ENCODE peak calls at places on chromosomes 12 and 14, in four cellular contexts. Z, A, K and L are unnamed samples.

GRCh38 chr14:31788340-31788739 is 227.1 kb downstream of the NUBPL start:
- DNase-seq in Z (no peak), A (no peak), K (no peak), L (no peak)

GRCh38 chr12:118189761-118190181 is 53.8 kb downstream of the PEBP1 start:
- DNase-seq in Z (peak; percentile 36), A (no peak), K (no peak), L (no peak)

GRCh38 chr14:100585448-100586152 is 1.6 kb downstream of the BEGAIN start:
- DNase-seq in Z (no peak), A (no peak), K (no peak), L (no peak)

GRCh38 chr14:71108398-71109114 is 201.3 kb downstream of the PCNX1 start:
- DNase-seq in Z (no peak), A (no peak), K (no peak), L (no peak)

GRCh38 chr12:8687846-8688601 is 9.8 kb upstream of the RIMKLB start:
- DNase-seq in Z (peak; percentile 79), A (no peak), K (peak; percentile 31), L (peak; percentile 82)

GRCh38 chr12:64938179-64938578 is 113.7 kb downstream of the TBC1D30 start:
- DNase-seq in Z (no peak), A (no peak), K (no peak), L (no peak)

GRCh38 chr14:64478634-64479250 is 13.4 kb downstream of the AKAP5 start:
- DNase-seq in Z (peak; percentile 9), A (no peak), K (peak; percentile 40), L (no peak)

GRCh38 chr14:43540948-43541347 is 966.1 kb downstream of the FSCB start:
- DNase-seq in Z (no peak), A (no peak), K (no peak), L (no peak)

GRCh38 chr12:132285991-132286681 is 43.3 kb downstream of the GALNT9 start:
- DNase-seq in Z (peak; percentile 51), A (no peak), K (peak; percentile 12), L (no peak)

GRCh38 chr12:132079190-132079589 is 64.9 kb downstream of the DDX51 start:
- DNase-seq in Z (no peak), A (no peak), K (no peak), L (no peak)

GRCh38 chr14:91845652-91846051 is 21.7 kb downstream of the TC2N start:
- DNase-seq in Z (no peak), A (no peak), K (no peak), L (no peak)
- H3K36me3 ChIP-seq in Z (no peaks in the 10 kb centered on the region), A (peaks cover 21% of the 10 kb centered on the region), K (peaks cover 2% of the 10 kb centered on the region), L (no peaks in the 10 kb centered on the region)

GRCh38 chr12:68908076-68908475 is 24.9 kb downstream of the CPM start:
- DNase-seq in Z (no peak), A (no peak), K (no peak), L (no peak)

GRCh38 chr12:68901551-68901950 is 31.4 kb downstream of the CPM start:
- DNase-seq in Z (no peak), A (no peak), K (peak; percentile 61), L (no peak)

GRCh38 chr12:68903511-68903910 is 29.5 kb downstream of the CPM start:
- DNase-seq in Z (no peak), A (no peak), K (no peak), L (no peak)

GRCh38 chr12:68904351-68904982 is 28.5 kb downstream of the CPM start:
- DNase-seq in Z (no peak), A (no peak), K (no peak), L (no peak)

GRCh38 chr12:68905731-68906130 is 27.2 kb downstream of the CPM start:
- DNase-seq in Z (no peak), A (no peak), K (no peak), L (no peak)
- H3K27me3 ChIP-seq in Z (no peaks in the 10 kb centered on the region), A (no peaks in the 10 kb centered on the region), K (no peaks in the 10 kb centered on the region), L (no peaks in the 10 kb centered on the region)

GRCh38 chr12:10716704-10717315 is 6.3 kb downstream of the YBX3 start:
- DNase-seq in Z (peak; percentile 92), A (no peak), K (peak; percentile 5), L (peak; percentile 82)

GRCh38 chr12:10717410-10717809 is 5.7 kb downstream of the YBX3 start:
- DNase-seq in Z (no peak), A (no peak), K (no peak), L (no peak)

GRCh38 chr12:10718279-10718821 is 4.8 kb downstream of the YBX3 start:
- DNase-seq in Z (peak; percentile 60), A (no peak), K (no peak), L (no peak)

GRCh38 chr12:10715491-10715890 is 7.6 kb downstream of the YBX3 start:
- DNase-seq in Z (no peak), A (no peak), K (no peak), L (no peak)

DNA sequence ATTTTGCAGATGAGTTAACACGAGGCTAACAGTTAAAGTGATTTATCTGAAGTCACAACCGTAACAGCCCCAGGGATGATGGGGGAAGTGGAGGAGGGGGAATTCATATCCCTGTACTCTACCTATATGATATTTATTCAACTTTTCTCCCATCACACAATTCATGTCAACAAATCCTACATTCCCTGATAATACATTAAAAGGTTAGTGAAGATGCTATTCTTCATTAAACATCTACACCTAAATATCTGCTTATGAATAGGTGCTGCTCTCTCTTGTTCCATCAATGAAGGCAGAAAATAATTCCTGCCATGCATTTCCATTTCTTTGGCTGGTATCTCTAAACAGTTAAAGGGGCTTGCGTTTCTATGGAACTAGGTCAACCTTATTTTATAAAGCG is 6.8 kb downstream of the YBX3 start:
- DNase-seq in Z (no peak), A (no peak), K (no peak), L (no peak)
- H3K36me3 ChIP-seq in Z (peaks cover 26% of the 10 kb centered on the region), A (no peaks in the 10 kb centered on the region), K (no peaks in the 10 kb centered on the region), L (no peaks in the 10 kb centered on the region)

GRCh38 chr12:73599268-73599667 is 938.4 kb upstream of the ATXN7L3B start:
- DNase-seq in Z (no peak), A (no peak), K (no peak), L (no peak)
- H3K27me3 ChIP-seq in Z (no peaks in the 10 kb centered on the region), A (no peaks in the 10 kb centered on the region), K (no peaks in the 10 kb centered on the region), L (no peaks in the 10 kb centered on the region)

GRCh38 chr12:109222062-109222461 is 87.0 kb downstream of the FOXN4 start:
- DNase-seq in Z (no peak), A (no peak), K (no peak), L (no peak)
- H3K36me3 ChIP-seq in Z (no peaks in the 10 kb centered on the region), A (no peaks in the 10 kb centered on the region), K (peaks cover 8% of the 10 kb centered on the region), L (no peaks in the 10 kb centered on the region)

GRCh38 chr12:94763461-94763860 is 113.1 kb upstream of the TMCC3 start:
- DNase-seq in Z (no peak), A (no peak), K (no peak), L (no peak)

GRCh38 chr12:94762943-94763342 is 112.6 kb upstream of the TMCC3 start:
- DNase-seq in Z (no peak), A (no peak), K (no peak), L (no peak)

GRCh38 chr12:94762259-94762942 is 112.0 kb upstream of the TMCC3 start:
- DNase-seq in Z (no peak), A (no peak), K (no peak), L (no peak)

GRCh38 chr12:94761559-94761958 is 111.2 kb upstream of the TMCC3 start:
- DNase-seq in Z (peak; percentile 97), A (no peak), K (no peak), L (peak; percentile 92)

GRCh38 chr12:94760786-94761185 is 110.4 kb upstream of the TMCC3 start:
- DNase-seq in Z (no peak), A (no peak), K (no peak), L (no peak)
- H3K27me3 ChIP-seq in Z (no peaks in the 10 kb centered on the region), A (no peaks in the 10 kb centered on the region), K (no peaks in the 10 kb centered on the region), L (no peaks in the 10 kb centered on the region)

GRCh38 chr12:50018968-50019367 is 6.3 kb downstream of the RACGAP1 start:
- DNase-seq in Z (no peak), A (no peak), K (no peak), L (no peak)

GRCh38 chr12:50019524-50019923 is 5.8 kb downstream of the RACGAP1 start:
- DNase-seq in Z (no peak), A (no peak), K (no peak), L (no peak)

GRCh38 chr12:50014342-50014741 is 11.0 kb downstream of the RACGAP1 start:
- DNase-seq in Z (no peak), A (no peak), K (no peak), L (no peak)

GRCh38 chr12:50017047-50017446 is 8.2 kb downstream of the RACGAP1 start:
- DNase-seq in Z (peak; percentile 86), A (no peak), K (peak; percentile 17), L (no peak)

DNA sequence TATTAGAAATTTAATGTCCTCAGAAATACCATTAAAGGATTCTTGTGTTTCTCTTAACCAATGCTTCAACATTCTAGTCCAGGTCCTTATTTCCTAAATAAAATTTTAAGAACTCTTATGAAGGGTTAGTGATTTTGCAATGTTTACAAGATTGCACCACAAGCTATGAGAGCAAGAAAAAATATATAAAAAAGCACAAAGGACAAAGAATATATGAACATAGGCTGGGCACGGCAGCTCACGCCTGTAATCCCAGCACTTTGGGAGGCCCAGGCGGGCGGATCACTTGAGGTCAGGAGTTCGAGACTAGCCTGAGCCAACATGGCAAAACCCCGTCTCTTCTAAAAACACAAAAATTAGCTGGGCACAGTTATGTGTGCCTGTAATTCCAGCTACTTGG is 7.6 kb downstream of the RACGAP1 start:
- DNase-seq in Z (no peak), A (no peak), K (no peak), L (no peak)
- H3K36me3 ChIP-seq in Z (no peaks in the 10 kb centered on the region), A (no peaks in the 10 kb centered on the region), K (no peaks in the 10 kb centered on the region), L (peaks cover 3% of the 10 kb centered on the region)

GRCh38 chr14:28773917-28774691 is 7.5 kb downstream of the FOXG1 start:
- DNase-seq in Z (no peak), A (no peak), K (no peak), L (no peak)

GRCh38 chr14:28772613-28773012 is 6.0 kb downstream of the FOXG1 start:
- DNase-seq in Z (no peak), A (no peak), K (no peak), L (no peak)

GRCh38 chr14:28771168-28771567 is 4.6 kb downstream of the FOXG1 start:
- DNase-seq in Z (no peak), A (no peak), K (no peak), L (no peak)

GRCh38 chr14:28774764-28775738 is 8.5 kb downstream of the FOXG1 start:
- DNase-seq in Z (no peak), A (no peak), K (no peak), L (no peak)

GRCh38 chr14:28773176-28773575 is 6.6 kb downstream of the FOXG1 start:
- DNase-seq in Z (no peak), A (no peak), K (no peak), L (no peak)
- H3K27me3 ChIP-seq in Z (peaks cover 33% of the 10 kb centered on the region), A (peaks cover 5% of the 10 kb centered on the region), K (peaks cover 3% of the 10 kb centered on the region), L (peaks cover 54% of the 10 kb centered on the region)

DNA sequence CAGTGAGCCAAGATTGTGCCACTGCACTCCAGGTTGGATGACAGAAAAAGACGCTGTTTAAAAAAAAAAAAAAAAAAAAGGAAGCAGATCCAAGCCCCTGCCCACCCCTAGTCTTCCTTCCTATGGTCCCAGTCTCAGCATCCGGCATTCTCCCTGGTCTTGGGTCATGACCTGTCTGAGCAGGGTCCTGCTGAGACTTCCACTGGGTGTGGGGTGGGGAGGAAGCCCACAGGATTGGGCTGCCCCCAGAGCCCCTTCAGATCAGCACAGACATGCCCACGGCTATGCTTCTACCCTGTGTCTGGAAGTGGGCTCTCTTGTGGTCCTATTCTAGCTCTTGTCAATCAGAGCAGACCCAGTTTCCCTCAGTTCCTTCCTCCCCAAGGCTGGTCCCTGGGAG is 12.6 kb upstream of the PLEK2 start:
- DNase-seq in Z (no peak), A (no peak), K (no peak), L (no peak)
- H3K36me3 ChIP-seq in Z (no peaks in the 10 kb centered on the region), A (no peaks in the 10 kb centered on the region), K (no peaks in the 10 kb centered on the region), L (no peaks in the 10 kb centered on the region)